ENCODE peak calls at places on chromosomes 2 and 18, in ten cellular contexts. One of them, this sample, is unnamed.

GRCh38 chr2:27494944-27495554 is at the start of gene FNDC4:
- DNase-seq in A549: no peak
- DNase-seq in fibroblast of the aortic adventitia: no peak
- DNase-seq in fibroblast of lung: peak
- DNase-seq in stomach: peak
- DNase-seq in omental fat pad: no peak
- DNase-seq in HCT116: no peak
- DNase-seq in suprapubic skin: peak
- DNase-seq in astrocyte of the spinal cord: peak
- DNase-seq in fibroblast of pulmonary artery: no peak
- DNase-seq in this sample: peak

GRCh38 chr2:25879133-25879730 is 945 bp upstream of the ASXL2 start:
- DNase-seq in A549: peak
- DNase-seq in fibroblast of the aortic adventitia: peak
- DNase-seq in fibroblast of lung: peak
- DNase-seq in stomach: no peak
- DNase-seq in omental fat pad: no peak
- DNase-seq in HCT116: no peak
- DNase-seq in suprapubic skin: no peak
- DNase-seq in astrocyte of the spinal cord: peak
- DNase-seq in fibroblast of pulmonary artery: peak
- DNase-seq in this sample: no peak

GRCh38 chr2:180657054-180657453 is 323.4 kb upstream of the UBE2E3 start:
- DNase-seq in A549: peak
- DNase-seq in fibroblast of the aortic adventitia: peak
- DNase-seq in fibroblast of lung: peak
- DNase-seq in stomach: no peak
- DNase-seq in omental fat pad: no peak
- DNase-seq in HCT116: peak
- DNase-seq in suprapubic skin: no peak
- DNase-seq in astrocyte of the spinal cord: peak
- DNase-seq in fibroblast of pulmonary artery: peak
- DNase-seq in this sample: no peak

GRCh38 chr2:219498280-219499057 is at the start of gene GMPPA:
- DNase-seq in A549: peak
- DNase-seq in fibroblast of the aortic adventitia: peak
- DNase-seq in fibroblast of lung: peak
- DNase-seq in stomach: peak
- DNase-seq in omental fat pad: peak
- DNase-seq in HCT116: peak
- DNase-seq in suprapubic skin: peak
- DNase-seq in astrocyte of the spinal cord: peak
- DNase-seq in fibroblast of pulmonary artery: peak
- DNase-seq in this sample: peak

GRCh38 chr2:3418766-3419165 is 39.3 kb downstream of the TRAPPC12 start:
- DNase-seq in A549: no peak
- DNase-seq in fibroblast of the aortic adventitia: no peak
- DNase-seq in fibroblast of lung: no peak
- DNase-seq in stomach: no peak
- DNase-seq in omental fat pad: no peak
- DNase-seq in HCT116: no peak
- DNase-seq in suprapubic skin: no peak
- DNase-seq in astrocyte of the spinal cord: no peak
- DNase-seq in fibroblast of pulmonary artery: no peak
- DNase-seq in this sample: no peak

GRCh38 chr2:237558918-237559645 is 7.3 kb upstream of the PRLH start:
- DNase-seq in A549: peak
- DNase-seq in fibroblast of the aortic adventitia: peak
- DNase-seq in fibroblast of lung: peak
- DNase-seq in stomach: peak
- DNase-seq in omental fat pad: peak
- DNase-seq in HCT116: no peak
- DNase-seq in suprapubic skin: peak
- DNase-seq in astrocyte of the spinal cord: peak
- DNase-seq in fibroblast of pulmonary artery: peak
- DNase-seq in this sample: no peak

GRCh38 chr2:23486676-23487075 is 101.7 kb downstream of the KLHL29 start:
- DNase-seq in A549: no peak
- DNase-seq in fibroblast of the aortic adventitia: peak
- DNase-seq in fibroblast of lung: peak
- DNase-seq in stomach: no peak
- DNase-seq in omental fat pad: no peak
- DNase-seq in HCT116: no peak
- DNase-seq in suprapubic skin: no peak
- DNase-seq in astrocyte of the spinal cord: peak
- DNase-seq in fibroblast of pulmonary artery: peak
- DNase-seq in this sample: no peak

GRCh38 chr18:68177807-68178702 is 536.9 kb downstream of the TMX3 start:
- DNase-seq in A549: no peak
- DNase-seq in fibroblast of the aortic adventitia: peak
- DNase-seq in fibroblast of lung: peak
- DNase-seq in stomach: peak
- DNase-seq in omental fat pad: no peak
- DNase-seq in HCT116: no peak
- DNase-seq in suprapubic skin: no peak
- DNase-seq in astrocyte of the spinal cord: peak
- DNase-seq in fibroblast of pulmonary artery: peak
- DNase-seq in this sample: no peak

GRCh38 chr2:200225943-200226342 is 80.5 kb upstream of the SPATS2L start:
- DNase-seq in A549: no peak
- DNase-seq in fibroblast of the aortic adventitia: peak
- DNase-seq in fibroblast of lung: no peak
- DNase-seq in stomach: no peak
- DNase-seq in omental fat pad: no peak
- DNase-seq in HCT116: no peak
- DNase-seq in suprapubic skin: no peak
- DNase-seq in astrocyte of the spinal cord: no peak
- DNase-seq in fibroblast of pulmonary artery: peak
- DNase-seq in this sample: no peak

GRCh38 chr2:47041065-47041464 is 114.0 kb downstream of the STPG4 start:
- DNase-seq in A549: no peak
- DNase-seq in fibroblast of the aortic adventitia: peak
- DNase-seq in fibroblast of lung: no peak
- DNase-seq in stomach: no peak
- DNase-seq in omental fat pad: no peak
- DNase-seq in HCT116: no peak
- DNase-seq in suprapubic skin: no peak
- DNase-seq in astrocyte of the spinal cord: no peak
- DNase-seq in fibroblast of pulmonary artery: no peak
- DNase-seq in this sample: no peak

GRCh38 chr2:88016948-88017779 is 817 bp upstream of the RNU2-63P start:
- DNase-seq in A549: peak
- DNase-seq in fibroblast of the aortic adventitia: peak
- DNase-seq in fibroblast of lung: peak
- DNase-seq in stomach: peak
- DNase-seq in omental fat pad: no peak
- DNase-seq in HCT116: peak
- DNase-seq in suprapubic skin: peak
- DNase-seq in astrocyte of the spinal cord: no peak
- DNase-seq in fibroblast of pulmonary artery: no peak
- DNase-seq in this sample: no peak

GRCh38 chr18:76530391-76530790 is 35.3 kb upstream of the ZNF516 start:
- DNase-seq in A549: no peak
- DNase-seq in fibroblast of the aortic adventitia: no peak
- DNase-seq in fibroblast of lung: no peak
- DNase-seq in stomach: no peak
- DNase-seq in omental fat pad: no peak
- DNase-seq in HCT116: no peak
- DNase-seq in suprapubic skin: no peak
- DNase-seq in astrocyte of the spinal cord: no peak
- DNase-seq in fibroblast of pulmonary artery: no peak
- DNase-seq in this sample: no peak

GRCh38 chr2:126970583-126970982 is 71.9 kb downstream of the TEX51 start:
- DNase-seq in A549: no peak
- DNase-seq in fibroblast of the aortic adventitia: no peak
- DNase-seq in fibroblast of lung: no peak
- DNase-seq in stomach: no peak
- DNase-seq in omental fat pad: no peak
- DNase-seq in HCT116: no peak
- DNase-seq in suprapubic skin: no peak
- DNase-seq in astrocyte of the spinal cord: no peak
- DNase-seq in fibroblast of pulmonary artery: no peak
- DNase-seq in this sample: no peak

GRCh38 chr2:43169091-43169936 is 57.1 kb downstream of the ZFP36L2 start:
- DNase-seq in A549: peak
- DNase-seq in fibroblast of the aortic adventitia: no peak
- DNase-seq in fibroblast of lung: no peak
- DNase-seq in stomach: peak
- DNase-seq in omental fat pad: no peak
- DNase-seq in HCT116: no peak
- DNase-seq in suprapubic skin: peak
- DNase-seq in astrocyte of the spinal cord: no peak
- DNase-seq in fibroblast of pulmonary artery: no peak
- DNase-seq in this sample: no peak

DNA sequence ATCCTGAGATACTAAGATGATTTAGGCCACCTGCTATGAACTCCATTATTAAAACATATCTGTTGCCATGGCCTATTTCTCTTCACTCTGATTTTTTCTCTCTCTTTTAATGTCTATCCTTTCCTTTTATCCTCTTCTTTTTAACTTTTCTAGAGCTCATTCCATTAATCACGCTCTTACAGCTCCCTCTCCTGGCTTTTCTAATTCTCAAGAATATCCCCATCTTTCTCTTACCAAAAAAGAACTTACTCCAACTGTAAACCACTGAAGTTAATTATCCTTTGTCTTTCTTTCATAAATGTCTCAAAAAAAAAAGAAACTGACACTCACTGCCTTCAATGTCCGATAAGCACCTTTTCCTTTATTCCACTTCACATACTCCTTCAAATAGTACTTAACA is 7.9 kb downstream of the PPP3R1 start:
- DNase-seq in A549: no peak
- DNase-seq in fibroblast of the aortic adventitia: no peak
- DNase-seq in fibroblast of lung: no peak
- DNase-seq in stomach: no peak
- DNase-seq in omental fat pad: no peak
- DNase-seq in HCT116: no peak
- DNase-seq in suprapubic skin: no peak
- DNase-seq in astrocyte of the spinal cord: no peak
- DNase-seq in fibroblast of pulmonary artery: no peak
- DNase-seq in this sample: no peak
- TF ChIP-seq CTCF in A549: peak
- TF ChIP-seq CTCF in fibroblast of the aortic adventitia: peak
- TF ChIP-seq CTCF in fibroblast of lung: no peak
- TF ChIP-seq CTCF in stomach: no peak
- TF ChIP-seq CTCF in omental fat pad: no peak
- TF ChIP-seq CTCF in HCT116: no peak
- TF ChIP-seq CTCF in suprapubic skin: no peak
- TF ChIP-seq CTCF in astrocyte of the spinal cord: peak
- TF ChIP-seq CTCF in fibroblast of pulmonary artery: peak
- TF ChIP-seq CTCF in this sample: no peak

DNA sequence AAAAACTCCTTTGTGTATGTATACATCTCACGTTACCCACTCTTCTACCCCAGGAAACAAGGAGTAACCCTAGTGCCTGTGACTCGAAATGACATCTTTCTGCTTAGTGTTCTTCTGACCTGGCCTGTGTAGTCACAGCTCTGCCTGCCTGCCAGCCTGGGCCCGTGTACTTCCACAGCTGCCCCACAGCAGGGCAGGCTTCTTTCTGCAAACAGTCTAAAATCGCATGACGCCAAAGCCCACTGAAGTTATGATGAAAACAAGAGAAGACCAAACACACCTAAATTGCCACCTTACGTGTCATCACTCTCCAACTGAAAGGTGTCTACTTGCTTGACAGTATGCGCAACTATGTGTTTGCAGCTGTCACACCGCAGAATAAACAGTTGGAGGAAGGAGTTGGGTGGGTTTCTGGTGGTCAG is 1.5 kb downstream of the GAREM1 start:
- DNase-seq in A549: peak
- DNase-seq in fibroblast of the aortic adventitia: peak
- DNase-seq in fibroblast of lung: peak
- DNase-seq in stomach: peak
- DNase-seq in omental fat pad: no peak
- DNase-seq in HCT116: peak
- DNase-seq in suprapubic skin: no peak
- DNase-seq in astrocyte of the spinal cord: peak
- DNase-seq in fibroblast of pulmonary artery: peak
- DNase-seq in this sample: peak
- TF ChIP-seq CTCF in A549: no peak
- TF ChIP-seq CTCF in fibroblast of the aortic adventitia: peak
- TF ChIP-seq CTCF in fibroblast of lung: peak
- TF ChIP-seq CTCF in stomach: no peak
- TF ChIP-seq CTCF in omental fat pad: no peak
- TF ChIP-seq CTCF in HCT116: peak
- TF ChIP-seq CTCF in suprapubic skin: peak
- TF ChIP-seq CTCF in astrocyte of the spinal cord: peak
- TF ChIP-seq CTCF in fibroblast of pulmonary artery: peak
- TF ChIP-seq CTCF in this sample: no peak

GRCh38 chr2:46471-47345 is at the start of gene FAM110C:
- DNase-seq in A549: no peak
- DNase-seq in fibroblast of the aortic adventitia: peak
- DNase-seq in fibroblast of lung: peak
- DNase-seq in stomach: peak
- DNase-seq in omental fat pad: no peak
- DNase-seq in HCT116: no peak
- DNase-seq in suprapubic skin: peak
- DNase-seq in astrocyte of the spinal cord: peak
- DNase-seq in fibroblast of pulmonary artery: peak
- DNase-seq in this sample: peak

GRCh38 chr2:45342-46130 is 769 bp downstream of the FAM110C start:
- DNase-seq in A549: no peak
- DNase-seq in fibroblast of the aortic adventitia: no peak
- DNase-seq in fibroblast of lung: no peak
- DNase-seq in stomach: no peak
- DNase-seq in omental fat pad: no peak
- DNase-seq in HCT116: no peak
- DNase-seq in suprapubic skin: no peak
- DNase-seq in astrocyte of the spinal cord: no peak
- DNase-seq in fibroblast of pulmonary artery: no peak
- DNase-seq in this sample: no peak

GRCh38 chr2:44748-45341 is 1.5 kb downstream of the FAM110C start:
- DNase-seq in A549: no peak
- DNase-seq in fibroblast of the aortic adventitia: no peak
- DNase-seq in fibroblast of lung: no peak
- DNase-seq in stomach: peak
- DNase-seq in omental fat pad: no peak
- DNase-seq in HCT116: no peak
- DNase-seq in suprapubic skin: no peak
- DNase-seq in astrocyte of the spinal cord: no peak
- DNase-seq in fibroblast of pulmonary artery: no peak
- DNase-seq in this sample: no peak

GRCh38 chr2:46131-46470 is 204 bp downstream of the FAM110C start:
- DNase-seq in A549: no peak
- DNase-seq in fibroblast of the aortic adventitia: no peak
- DNase-seq in fibroblast of lung: no peak
- DNase-seq in stomach: no peak
- DNase-seq in omental fat pad: no peak
- DNase-seq in HCT116: no peak
- DNase-seq in suprapubic skin: no peak
- DNase-seq in astrocyte of the spinal cord: no peak
- DNase-seq in fibroblast of pulmonary artery: no peak
- DNase-seq in this sample: peak

GRCh38 chr2:47346-48218 is 1.3 kb upstream of the FAM110C start:
- DNase-seq in A549: no peak
- DNase-seq in fibroblast of the aortic adventitia: no peak
- DNase-seq in fibroblast of lung: no peak
- DNase-seq in stomach: no peak
- DNase-seq in omental fat pad: no peak
- DNase-seq in HCT116: no peak
- DNase-seq in suprapubic skin: no peak
- DNase-seq in astrocyte of the spinal cord: no peak
- DNase-seq in fibroblast of pulmonary artery: no peak
- DNase-seq in this sample: no peak
- TF ChIP-seq CTCF in A549: no peak
- TF ChIP-seq CTCF in fibroblast of the aortic adventitia: no peak
- TF ChIP-seq CTCF in fibroblast of lung: no peak
- TF ChIP-seq CTCF in stomach: no peak
- TF ChIP-seq CTCF in omental fat pad: no peak
- TF ChIP-seq CTCF in HCT116: no peak
- TF ChIP-seq CTCF in suprapubic skin: no peak
- TF ChIP-seq CTCF in astrocyte of the spinal cord: no peak
- TF ChIP-seq CTCF in fibroblast of pulmonary artery: no peak
- TF ChIP-seq CTCF in this sample: no peak

GRCh38 chr2:150319085-150319484 is 168.4 kb downstream of the RND3 start:
- DNase-seq in A549: no peak
- DNase-seq in fibroblast of the aortic adventitia: no peak
- DNase-seq in fibroblast of lung: no peak
- DNase-seq in stomach: no peak
- DNase-seq in omental fat pad: no peak
- DNase-seq in HCT116: no peak
- DNase-seq in suprapubic skin: no peak
- DNase-seq in astrocyte of the spinal cord: no peak
- DNase-seq in fibroblast of pulmonary artery: no peak
- DNase-seq in this sample: no peak
- TF ChIP-seq CTCF in A549: no peak
- TF ChIP-seq CTCF in fibroblast of the aortic adventitia: no peak
- TF ChIP-seq CTCF in fibroblast of lung: no peak
- TF ChIP-seq CTCF in stomach: no peak
- TF ChIP-seq CTCF in omental fat pad: no peak
- TF ChIP-seq CTCF in HCT116: no peak
- TF ChIP-seq CTCF in suprapubic skin: no peak
- TF ChIP-seq CTCF in astrocyte of the spinal cord: no peak
- TF ChIP-seq CTCF in fibroblast of pulmonary artery: no peak
- TF ChIP-seq CTCF in this sample: no peak